ENCODE peak calls at places on chromosome 15, in ten cellular contexts. W, G, O, E, J, H, X, A, T and B are unnamed samples.

GRCh38 chr15:78840661-78841060 is 29.4 kb upstream of the ADAMTS7 start:
- DNase-seq in W (no peak), G (no peak), O (no peak), E (no peak), J (peak), H (no peak), X (no peak), A (no peak), T (no peak), B (no peak)

GRCh38 chr15:39908186-39908585 is 11.9 kb downstream of the GPR176 start:
- DNase-seq in W (no peak), G (no peak), O (no peak), E (no peak), J (no peak), H (no peak), X (no peak), A (no peak), T (no peak), B (peak)

GRCh38 chr15:82135645-82136044 is 89.8 kb upstream of the MEX3B start:
- DNase-seq in W (no peak), G (no peak), O (no peak), E (no peak), J (no peak), H (no peak), X (no peak), A (no peak), T (no peak), B (no peak)

GRCh38 chr15:69011641-69012040 is 2.9 kb upstream of the NOX5 start:
- DNase-seq in W (no peak), G (no peak), O (no peak), E (no peak), J (no peak), H (no peak), X (no peak), A (no peak), T (no peak), B (no peak)

GRCh38 chr15:73897441-73898261 is 24.3 kb downstream of the TBC1D21 start:
- DNase-seq in W (peak), G (peak), O (no peak), E (no peak), J (peak), H (no peak), X (peak), A (peak), T (peak), B (peak)

GRCh38 chr15:88256261-88257230 is at the start of gene NTRK3:
- DNase-seq in W (peak), G (no peak), O (peak), E (no peak), J (peak), H (no peak), X (no peak), A (peak), T (no peak), B (no peak)

GRCh38 chr15:38531509-38531908 is 33.1 kb downstream of the RASGRP1 start:
- DNase-seq in W (no peak), G (no peak), O (peak), E (no peak), J (no peak), H (no peak), X (no peak), A (no peak), T (no peak), B (no peak)

GRCh38 chr15:91894606-91895005 is 41.1 kb downstream of the SLCO3A1 start:
- DNase-seq in W (no peak), G (no peak), O (no peak), E (no peak), J (no peak), H (no peak), X (no peak), A (no peak), T (no peak), B (peak)

GRCh38 chr15:68384451-68385239 is 47.3 kb downstream of the ITGA11 start:
- DNase-seq in W (peak), G (no peak), O (no peak), E (no peak), J (peak), H (no peak), X (no peak), A (no peak), T (no peak), B (peak)

GRCh38 chr15:58077427-58077826 is 11.9 kb upstream of the ALDH1A2 start:
- DNase-seq in W (no peak), G (no peak), O (no peak), E (no peak), J (no peak), H (peak), X (no peak), A (no peak), T (no peak), B (no peak)

GRCh38 chr15:84911879-84912660 is 27.6 kb downstream of the SLC28A1 start:
- DNase-seq in W (no peak), G (no peak), O (peak), E (peak), J (peak), H (no peak), X (no peak), A (no peak), T (no peak), B (no peak)

GRCh38 chr15:61653110-61653509 is 407.1 kb downstream of the VPS13C start:
- DNase-seq in W (peak), G (no peak), O (peak), E (no peak), J (peak), H (no peak), X (no peak), A (no peak), T (no peak), B (no peak)

GRCh38 chr15:33093234-33093633 is 101.3 kb downstream of the FMN1 start:
- DNase-seq in W (no peak), G (no peak), O (no peak), E (no peak), J (no peak), H (no peak), X (no peak), A (no peak), T (no peak), B (no peak)

GRCh38 chr15:25465835-25466234 is 27.0 kb upstream of the UBE3A start:
- DNase-seq in W (no peak), G (no peak), O (no peak), E (no peak), J (no peak), H (no peak), X (no peak), A (peak), T (no peak), B (no peak)

GRCh38 chr15:55403531-55403930 is 4.6 kb downstream of the CCPG1 start:
- DNase-seq in W (no peak), G (no peak), O (no peak), E (no peak), J (no peak), H (no peak), X (no peak), A (no peak), T (no peak), B (no peak)

GRCh38 chr15:81338422-81339007 is 14.6 kb upstream of the STARD5 start:
- DNase-seq in W (no peak), G (no peak), O (no peak), E (no peak), J (peak), H (no peak), X (no peak), A (no peak), T (no peak), B (no peak)

GRCh38 chr15:80636675-80637074 is 58.4 kb upstream of the ABHD17C start:
- DNase-seq in W (peak), G (no peak), O (no peak), E (no peak), J (no peak), H (no peak), X (no peak), A (no peak), T (no peak), B (no peak)

GRCh38 chr15:51917493-51917892 is 54.1 kb downstream of the LEO1 start:
- DNase-seq in W (peak), G (no peak), O (no peak), E (no peak), J (no peak), H (peak), X (no peak), A (no peak), T (no peak), B (no peak)

GRCh38 chr15:57732526-57733331 is 26.2 kb downstream of the POLR2M start:
- DNase-seq in W (peak), G (peak), O (peak), E (no peak), J (no peak), H (no peak), X (peak), A (no peak), T (no peak), B (no peak)

GRCh38 chr15:72197460-72198409 is at the start of gene GRAMD2A:
- DNase-seq in W (peak), G (no peak), O (no peak), E (no peak), J (no peak), H (no peak), X (no peak), A (no peak), T (no peak), B (no peak)

GRCh38 chr15:39624806-39625205 is 43.9 kb downstream of the THBS1 start:
- DNase-seq in W (no peak), G (peak), O (no peak), E (no peak), J (peak), H (peak), X (peak), A (no peak), T (peak), B (no peak)

GRCh38 chr15:57423599-57424140 is 47.4 kb downstream of the CGNL1 start:
- DNase-seq in W (no peak), G (no peak), O (no peak), E (no peak), J (no peak), H (no peak), X (no peak), A (no peak), T (no peak), B (no peak)

GRCh38 chr15:35874260-35874905 is 328.4 kb upstream of the DPH6 start:
- DNase-seq in W (no peak), G (no peak), O (peak), E (no peak), J (no peak), H (peak), X (no peak), A (no peak), T (no peak), B (peak)

GRCh38 chr15:52789601-52790165 is 453 bp downstream of the ONECUT1 start:
- DNase-seq in W (peak), G (no peak), O (no peak), E (no peak), J (no peak), H (no peak), X (no peak), A (peak), T (no peak), B (no peak)

GRCh38 chr15:100249096-100249815 is 92.5 kb downstream of the ADAMTS17 start:
- DNase-seq in W (peak), G (no peak), O (no peak), E (no peak), J (peak), H (no peak), X (no peak), A (no peak), T (no peak), B (no peak)